ENCODE peak calls at places on chromosomes 1 and 21, in ten cellular contexts. T, B, J, O, P, Q, E, R, H and Z are unnamed samples.

GRCh38 chr1:8816306-8816705 is 1.1 kb downstream of the RERE start:
- DNase-seq in T (no peak), B (no peak), J (no peak), O (no peak), P (peak; percentile 62), Q (no peak), E (no peak), R (peak; percentile 39), H (no peak), Z (peak; percentile 16)

GRCh38 chr1:58909162-58909560 is 125.3 kb upstream of the JUN start:
- DNase-seq in T (no peak), B (no peak), J (peak; percentile 52), O (no peak), P (peak; percentile 89), Q (no peak), E (no peak), R (peak; percentile 71), H (no peak), Z (peak; percentile 90)

GRCh38 chr1:11384170-11384554 is 94.8 kb upstream of the DISP3 start:
- DNase-seq in T (no peak), B (no peak), J (no peak), O (no peak), P (peak; percentile 44), Q (no peak), E (no peak), R (no peak), H (no peak), Z (peak; percentile 8)

GRCh38 chr1:27607239-27607804 is 3.4 kb upstream of the AHDC1 start:
- DNase-seq in T (no peak), B (no peak), J (no peak), O (no peak), P (no peak), Q (no peak), E (no peak), R (no peak), H (no peak), Z (no peak)

GRCh38 chr1:35555212-35555584 is 2.0 kb downstream of the KIAA0319L start:
- DNase-seq in T (no peak), B (no peak), J (no peak), O (no peak), P (peak; percentile 31), Q (no peak), E (no peak), R (peak; percentile 19), H (no peak), Z (no peak)

GRCh38 chr1:187999973-188000372 is 1171.2 kb downstream of the PLA2G4A start:
- DNase-seq in T (no peak), B (no peak), J (no peak), O (no peak), P (no peak), Q (no peak), E (no peak), R (no peak), H (no peak), Z (no peak)

GRCh38 chr21:37452222-37452621 is 85.6 kb downstream of the DYRK1A start:
- DNase-seq in T (peak; percentile 59), B (no peak), J (peak; percentile 87), O (no peak), P (peak; percentile 85), Q (no peak), E (no peak), R (peak; percentile 74), H (no peak), Z (no peak)

GRCh38 chr1:168057355-168057754 is 79.4 kb downstream of the GPR161 start:
- DNase-seq in T (no peak), B (no peak), J (no peak), O (no peak), P (no peak), Q (no peak), E (no peak), R (no peak), H (no peak), Z (no peak)

GRCh38 chr1:202599669-202600431 is 110.4 kb downstream of the SYT2 start:
- DNase-seq in T (peak; percentile 80), B (no peak), J (no peak), O (peak; percentile 30), P (peak; percentile 80), Q (peak; percentile 41), E (peak; percentile 81), R (peak; percentile 79), H (peak; percentile 56), Z (peak; percentile 86)

GRCh38 chr21:43853851-43854772 is 10.9 kb upstream of the AGPAT3 start:
- DNase-seq in T (no peak), B (no peak), J (no peak), O (no peak), P (no peak), Q (no peak), E (no peak), R (no peak), H (no peak), Z (no peak)

GRCh38 chr1:18901147-18901951 is 1.0 kb downstream of the ALDH4A1 start:
- DNase-seq in T (no peak), B (no peak), J (no peak), O (no peak), P (no peak), Q (no peak), E (no peak), R (no peak), H (no peak), Z (no peak)

GRCh38 chr1:223704921-223705878 is 7.1 kb upstream of the CAPN2 start:
- DNase-seq in T (no peak), B (no peak), J (no peak), O (no peak), P (peak; percentile 45), Q (no peak), E (no peak), R (no peak), H (no peak), Z (peak; percentile 60)